ENCODE peak calls at places on chromosomes 1 and 21, in five cellular contexts. G is T-helper 1 cell; K is hypothalamus; E is T-cell; V is stimulated activated CD4-positive, alpha-beta T cell treated with anti-CD3 and anti-CD28 coated beads, Interleukin-1b, Interleukin-23, amount 100 ng/mL, for 1 hour. L is an unnamed sample.

GRCh38 chr1:116907351-116907750 is 2.4 kb upstream of the PTGFRN start:
- DNase-seq in K (no peak), V (no peak), G (no peak), E (no peak), L (no peak)

GRCh38 chr1:36222481-36223372 is 1.5 kb upstream of the THRAP3 start:
- DNase-seq in K (no peak), V (no peak), G (no peak), E (no peak), L (peak; percentile 2)

GRCh38 chr21:39334611-39335010 is 14.3 kb downstream of the HMGN1 start:
- DNase-seq in E (no peak), V (no peak), K (no peak), G (no peak), L (no peak)

GRCh38 chr1:42941640-42942330 is 16.9 kb downstream of the SLC2A1 start:
- DNase-seq in K (peak; percentile 41), E (no peak), G (no peak), V (no peak), L (no peak)

GRCh38 chr1:170929412-170929834 is 5.9 kb upstream of the MROH9 start:
- DNase-seq in V (no peak), E (no peak), G (no peak), K (no peak), L (no peak)

GRCh38 chr1:88061106-88061829 is 622.8 kb upstream of the PKN2 start:
- DNase-seq in E (no peak), V (no peak), G (no peak), K (no peak), L (no peak)

GRCh38 chr1:175824079-175824478 is 80.7 kb upstream of the TNR start:
- DNase-seq in K (no peak), E (no peak), G (no peak), V (no peak), L (no peak)

GRCh38 chr1:21651214-21652042 is 17.7 kb downstream of the RAP1GAP start:
- DNase-seq in K (peak; percentile 78), E (no peak), V (no peak), G (peak; percentile 18), L (peak; percentile 16)

GRCh38 chr1:165144757-165145397 is 211.6 kb downstream of the LMX1A start:
- DNase-seq in G (no peak), V (no peak), K (peak; percentile 29), E (no peak), L (no peak)

GRCh38 chr1:4086921-4087320 is 186.8 kb upstream of the C1orf174 start:
- DNase-seq in K (no peak), G (no peak), E (no peak), V (no peak), L (no peak)